ENCODE peak calls at places on chromosome 22, in five cellular contexts. U, X, K, C and V are unnamed samples.

GRCh38 chr22:41216984-41217383 is 11.9 kb downstream of the L3MBTL2 start:
- DNase-seq in U (no peak), X (no peak), K (no peak), C (no peak), V (no peak)

GRCh38 chr22:46652081-46652929 is 32.1 kb downstream of the GRAMD4 start:
- DNase-seq in U (no peak), X (peak; percentile 26), K (no peak), C (no peak), V (peak; percentile 48)

GRCh38 chr22:45999379-45999971 is 22.5 kb upstream of the WNT7B start:
- DNase-seq in U (no peak), X (no peak), K (no peak), C (no peak), V (no peak)

GRCh38 chr22:46349238-46349637 is 13.7 kb downstream of the TRMU start:
- DNase-seq in U (no peak), X (no peak), K (no peak), C (no peak), V (no peak)

GRCh38 chr22:42417645-42418303 is 14.4 kb downstream of the NFAM1 start:
- DNase-seq in U (no peak), X (no peak), K (no peak), C (no peak), V (peak; percentile 54)

GRCh38 chr22:30036656-30037055 is 43.6 kb upstream of the HORMAD2 start:
- DNase-seq in U (no peak), X (no peak), K (no peak), C (no peak), V (no peak)

GRCh38 chr22:41181349-41182241 is 23.5 kb upstream of the L3MBTL2 start:
- DNase-seq in U (no peak), X (peak; percentile 87), K (no peak), C (no peak), V (peak; percentile 68)

GRCh38 chr22:48968201-48968959 is 859.3 kb downstream of the BRD1 start:
- DNase-seq in U (peak; percentile 66), X (no peak), K (peak; percentile 75), C (no peak), V (no peak)

GRCh38 chr22:30922151-30922611 is 46.4 kb downstream of the MORC2 start:
- DNase-seq in U (no peak), X (peak; percentile 60), K (no peak), C (no peak), V (peak; percentile 91)

GRCh38 chr22:31241936-31242335 is 29.8 kb downstream of the LIMK2 start:
- DNase-seq in U (no peak), X (peak; percentile 80), K (no peak), C (no peak), V (no peak)

GRCh38 chr22:50051930-50052329 is 6.2 kb downstream of the TTLL8 start:
- DNase-seq in U (no peak), X (no peak), K (no peak), C (no peak), V (no peak)
- TF ChIP-seq MAX in U (no peak), X (no peak), K (no peak), C (no peak), V (no peak)

DNA sequence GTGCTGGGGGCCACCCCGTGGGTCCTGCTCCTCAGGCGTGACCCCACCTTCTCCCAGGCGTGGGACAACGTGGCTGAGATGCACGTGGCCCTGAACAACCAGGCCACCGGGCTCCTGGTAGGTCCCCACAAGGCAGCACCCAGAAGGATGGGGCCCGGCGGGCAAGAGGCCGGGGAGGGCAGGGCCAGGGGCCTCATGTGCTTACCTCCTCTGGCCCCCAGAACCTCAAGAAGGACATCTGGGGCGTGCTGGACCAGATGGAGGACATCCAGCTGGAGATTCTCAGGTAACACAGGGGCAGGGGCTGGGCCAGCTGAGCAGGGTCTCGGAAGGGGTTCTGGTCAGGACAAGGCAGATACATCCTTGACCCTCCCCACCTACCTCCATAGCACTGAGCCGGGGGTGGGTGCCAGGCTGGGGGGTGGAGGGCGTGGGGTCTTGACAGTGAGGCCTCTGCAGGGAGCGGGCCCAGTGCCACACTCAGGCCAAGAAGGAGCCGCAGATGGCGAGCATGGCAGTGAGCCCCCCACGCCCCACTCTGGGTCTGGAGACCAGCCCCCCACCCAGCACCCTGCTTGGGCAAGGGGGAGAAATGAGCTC is 186.3 kb downstream of the IGLL1 start:
- DNase-seq in U (no peak), X (no peak), K (peak; percentile 8), C (no peak), V (no peak)
- TF ChIP-seq MAX in U (no peak), X (no peak), K (no peak), C (no peak), V (no peak)

DNA sequence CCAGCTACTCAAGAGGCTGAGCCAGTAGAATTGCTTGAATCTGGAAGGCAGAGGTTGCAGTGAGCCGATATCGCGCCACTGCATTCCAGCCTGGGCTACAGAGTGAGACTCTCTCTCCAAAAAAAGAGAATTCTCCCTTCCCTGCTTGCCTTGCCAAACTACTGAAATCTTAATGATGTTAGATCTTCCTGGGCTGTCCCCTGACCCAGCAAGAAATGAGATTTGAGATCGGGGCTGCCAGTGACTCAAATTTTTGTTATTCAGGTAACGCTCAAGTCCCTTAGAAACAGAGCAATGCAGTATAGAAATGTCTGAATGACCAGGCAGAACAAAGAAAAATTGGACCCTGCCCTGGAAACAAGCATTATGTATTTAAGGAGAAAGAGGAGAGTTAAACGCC is 4.0 kb upstream of the RBFOX2 start:
- DNase-seq in U (no peak), X (no peak), K (no peak), C (no peak), V (no peak)
- TF ChIP-seq MAX in U (no peak), X (no peak), K (no peak), C (no peak), V (no peak)

GRCh38 chr22:24138649-24139420 is 42.5 kb upstream of the SUSD2 start:
- DNase-seq in U (no peak), X (no peak), K (no peak), C (no peak), V (no peak)

GRCh38 chr22:24141586-24141985 is 39.7 kb upstream of the SUSD2 start:
- DNase-seq in U (no peak), X (no peak), K (no peak), C (no peak), V (no peak)

GRCh38 chr22:24134090-24134846 is 47.0 kb upstream of the SUSD2 start:
- DNase-seq in U (no peak), X (no peak), K (no peak), C (no peak), V (peak; percentile 75)

GRCh38 chr22:24140357-24140756 is 40.9 kb upstream of the SUSD2 start:
- DNase-seq in U (no peak), X (no peak), K (no peak), C (no peak), V (peak; percentile 30)

DNA sequence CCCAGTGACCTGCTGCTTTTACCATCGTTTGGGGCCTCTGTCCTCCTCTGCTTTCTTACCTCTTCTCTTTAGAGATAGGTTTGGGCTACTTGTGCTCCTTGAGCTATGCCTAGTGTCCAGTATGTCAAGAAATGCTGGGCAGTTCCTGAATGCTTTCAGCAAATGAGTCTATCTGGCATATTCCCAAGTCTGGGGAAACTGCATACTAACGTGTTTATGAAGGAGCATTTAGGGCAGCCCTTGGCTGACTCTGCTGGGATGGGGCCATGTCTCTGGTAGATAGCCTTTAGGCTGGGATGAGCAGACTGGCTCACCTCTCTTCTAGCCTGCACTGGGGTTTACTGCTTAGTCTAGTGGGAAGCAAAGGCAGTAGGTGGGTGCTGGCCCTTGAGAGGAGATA is 43.7 kb upstream of the SUSD2 start:
- DNase-seq in U (no peak), X (peak; percentile 43), K (no peak), C (no peak), V (no peak)
- TF ChIP-seq MAX in U (no peak), X (no peak), K (no peak), C (no peak), V (no peak)

DNA sequence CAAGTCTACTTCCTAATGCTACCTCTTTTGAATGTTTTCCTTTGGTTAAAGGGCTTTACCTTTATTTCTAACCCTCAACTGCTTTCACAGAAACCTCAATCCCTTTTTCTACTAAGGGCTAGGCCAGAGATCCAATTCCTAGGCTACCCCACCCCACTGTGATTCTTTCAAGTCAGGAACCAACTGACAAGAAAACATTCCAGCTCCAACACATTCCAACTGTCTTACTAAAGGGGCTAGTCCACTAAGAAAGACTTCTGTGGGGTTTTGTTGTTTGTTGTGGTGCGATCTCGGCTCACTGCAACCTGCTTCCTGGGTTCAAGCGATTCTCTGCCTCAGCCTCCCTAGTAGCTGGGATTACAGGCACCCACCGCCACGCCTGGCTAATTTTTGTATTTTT is 151.3 kb downstream of the APOL5 start:
- DNase-seq in U (no peak), X (no peak), K (no peak), C (no peak), V (no peak)
- TF ChIP-seq MAX in U (no peak), X (no peak), K (no peak), C (no peak), V (no peak)

GRCh38 chr22:28441720-28442263 is 237.8 kb downstream of the TTC28 start:
- DNase-seq in U (no peak), X (peak; percentile 9), K (no peak), C (no peak), V (no peak)

GRCh38 chr22:28440517-28441366 is 238.9 kb downstream of the TTC28 start:
- DNase-seq in U (no peak), X (peak; percentile 16), K (no peak), C (no peak), V (no peak)

GRCh38 chr22:28435960-28436359 is 243.7 kb downstream of the TTC28 start:
- DNase-seq in U (no peak), X (no peak), K (no peak), C (no peak), V (no peak)

GRCh38 chr22:28435271-28435825 is 244.3 kb downstream of the TTC28 start:
- DNase-seq in U (no peak), X (no peak), K (no peak), C (no peak), V (no peak)

GRCh38 chr22:28438183-28438778 is 241.4 kb downstream of the TTC28 start:
- DNase-seq in U (no peak), X (no peak), K (no peak), C (no peak), V (no peak)
- TF ChIP-seq MAX in U (no peak), X (no peak), K (no peak), C (no peak), V (no peak)

GRCh38 chr22:39589880-39590279 is 19.3 kb downstream of the CACNA1I start:
- DNase-seq in U (no peak), X (no peak), K (no peak), C (no peak), V (no peak)

GRCh38 chr22:39593931-39594285 is 23.4 kb downstream of the CACNA1I start:
- DNase-seq in U (no peak), X (no peak), K (no peak), C (no peak), V (no peak)

GRCh38 chr22:39594411-39594810 is 23.9 kb downstream of the CACNA1I start:
- DNase-seq in U (no peak), X (no peak), K (no peak), C (no peak), V (no peak)

GRCh38 chr22:39593061-39593930 is 22.7 kb downstream of the CACNA1I start:
- DNase-seq in U (no peak), X (peak; percentile 81), K (no peak), C (no peak), V (peak; percentile 32)

GRCh38 chr22:39592104-39593060 is 21.8 kb downstream of the CACNA1I start:
- DNase-seq in U (no peak), X (peak; percentile 38), K (no peak), C (peak; percentile 48), V (no peak)
- TF ChIP-seq MAX in U (no peak), X (no peak), K (no peak), C (peak; percentile 75), V (no peak)